ENCODE peak calls at places on chromosomes 13 and 19, in five cellular contexts. Z, H, B, L and Q are unnamed samples.

GRCh38 chr13:97257800-97258799 is 36.0 kb downstream of the MBNL2 start:
- DNase-seq in Z (no peak), H (no peak), B (no peak), L (peak; percentile 41), Q (peak; percentile 66)

GRCh38 chr19:30666301-30666803 is 294.2 kb downstream of the ZNF536 start:
- DNase-seq in Z (no peak), H (peak; percentile 72), B (peak; percentile 78), L (no peak), Q (peak; percentile 21)

GRCh38 chr13:44417876-44418275 is 44.3 kb downstream of the SERP2 start:
- DNase-seq in Z (no peak), H (no peak), B (no peak), L (peak; percentile 31), Q (no peak)

GRCh38 chr19:5628470-5628869 is 5.6 kb downstream of the SAFB start:
- DNase-seq in Z (no peak), H (no peak), B (no peak), L (no peak), Q (no peak)

GRCh38 chr13:96963786-96964475 is 30.3 kb downstream of the OXGR1 start:
- DNase-seq in Z (no peak), H (no peak), B (no peak), L (no peak), Q (no peak)

GRCh38 chr13:50745542-50745941 is 98.0 kb downstream of the DLEU7 start:
- DNase-seq in Z (no peak), H (no peak), B (no peak), L (no peak), Q (no peak)

GRCh38 chr19:41706741-41707501 is 1.5 kb upstream of the CEACAM5 start:
- DNase-seq in Z (peak; percentile 45), H (peak; percentile 82), B (no peak), L (peak; percentile 76), Q (no peak)

GRCh38 chr19:27676877-27677276 is 1536.1 kb downstream of the UQCRFS1 start:
- DNase-seq in Z (no peak), H (no peak), B (no peak), L (no peak), Q (no peak)

GRCh38 chr19:10112037-10112751 is 701 bp downstream of the P2RY11 start:
- DNase-seq in Z (no peak), H (no peak), B (no peak), L (peak; percentile 44), Q (no peak)

GRCh38 chr13:107650081-107650701 is 565.1 kb downstream of the LIG4 start:
- DNase-seq in Z (peak; percentile 4), H (peak; percentile 79), B (peak; percentile 63), L (peak; percentile 40), Q (peak; percentile 35)

GRCh38 chr13:45536224-45536623 is 71.5 kb downstream of the COG3 start:
- DNase-seq in Z (no peak), H (no peak), B (no peak), L (no peak), Q (no peak)

GRCh38 chr13:44388427-44388826 is 14.8 kb downstream of the SERP2 start:
- DNase-seq in Z (no peak), H (peak; percentile 62), B (no peak), L (no peak), Q (no peak)

GRCh38 chr13:102401305-102401704 is 543 bp downstream of the FGF14 start:
- DNase-seq in Z (no peak), H (no peak), B (no peak), L (no peak), Q (no peak)

GRCh38 chr13:29858667-29859066 is 8.2 kb upstream of the UBL3 start:
- DNase-seq in Z (no peak), H (no peak), B (no peak), L (no peak), Q (no peak)

GRCh38 chr13:70960841-70961443 is 852.7 kb upstream of the KLHL1 start:
- DNase-seq in Z (no peak), H (no peak), B (peak; percentile 4), L (no peak), Q (peak; percentile 0)

GRCh38 chr13:100461309-100462035 is 127.1 kb downstream of the GGACT start:
- DNase-seq in Z (no peak), H (no peak), B (no peak), L (no peak), Q (no peak)

GRCh38 chr13:91169641-91170040 is 177.8 kb upstream of the MIR17HG start:
- DNase-seq in Z (no peak), H (no peak), B (no peak), L (no peak), Q (no peak)